ENCODE peak calls at places on chromosome 17, in nine cellular contexts. Z is A549, E is heart left ventricle, B is thyroid gland, K is breast epithelium, M is prostate gland, F is adrenal gland, Y is esophagus muscularis mucosa, T is HCT116. L is an unnamed sample.

GRCh38 chr17:65820306-65820705 is 258.9 kb upstream of the AXIN2 start:
- DNase-seq in Z (no peak), E (no peak), B (no peak), K (no peak), M (no peak), F (no peak), Y (no peak), T (no peak), L (no peak)

GRCh38 chr17:64974750-64975317 is 55.6 kb upstream of the LRRC37A3 start:
- DNase-seq in Z (no peak), E (no peak), B (no peak), K (no peak), M (no peak), F (no peak), Y (no peak), T (no peak), L (peak)

GRCh38 chr17:19986941-19987714 is 9.5 kb upstream of the AKAP10 start:
- DNase-seq in Z (no peak), E (no peak), B (no peak), K (no peak), M (no peak), F (no peak), Y (no peak), T (no peak), L (no peak)

GRCh38 chr17:15290186-15290536 is 25.0 kb upstream of the PMP22 start:
- DNase-seq in Z (no peak), E (no peak), B (no peak), K (no peak), M (no peak), F (no peak), Y (no peak), T (no peak), L (no peak)

GRCh38 chr17:27239046-27239445 is 54.9 kb upstream of the WSB1 start:
- DNase-seq in Z (no peak), E (peak), B (no peak), K (no peak), M (no peak), F (peak), Y (no peak), T (no peak), L (no peak)

GRCh38 chr17:81708739-81709185 is 3.3 kb upstream of the SLC25A10 start:
- DNase-seq in Z (no peak), E (no peak), B (no peak), K (no peak), M (no peak), F (no peak), Y (no peak), T (no peak), L (no peak)

GRCh38 chr17:81406117-81406953 is 11.1 kb downstream of the BAHCC1 start:
- DNase-seq in Z (no peak), E (no peak), B (no peak), K (no peak), M (no peak), F (no peak), Y (no peak), T (no peak), L (no peak)

GRCh38 chr17:7685533-7686220 is 1.6 kb downstream of the TP53 start:
- DNase-seq in Z (peak), E (peak), B (peak), K (peak), M (peak), F (peak), Y (peak), T (peak), L (peak)

GRCh38 chr17:73823684-73824083 is 179.4 kb upstream of the SDK2 start:
- DNase-seq in Z (no peak), E (no peak), B (no peak), K (no peak), M (no peak), F (no peak), Y (no peak), T (no peak), L (no peak)

DNA sequence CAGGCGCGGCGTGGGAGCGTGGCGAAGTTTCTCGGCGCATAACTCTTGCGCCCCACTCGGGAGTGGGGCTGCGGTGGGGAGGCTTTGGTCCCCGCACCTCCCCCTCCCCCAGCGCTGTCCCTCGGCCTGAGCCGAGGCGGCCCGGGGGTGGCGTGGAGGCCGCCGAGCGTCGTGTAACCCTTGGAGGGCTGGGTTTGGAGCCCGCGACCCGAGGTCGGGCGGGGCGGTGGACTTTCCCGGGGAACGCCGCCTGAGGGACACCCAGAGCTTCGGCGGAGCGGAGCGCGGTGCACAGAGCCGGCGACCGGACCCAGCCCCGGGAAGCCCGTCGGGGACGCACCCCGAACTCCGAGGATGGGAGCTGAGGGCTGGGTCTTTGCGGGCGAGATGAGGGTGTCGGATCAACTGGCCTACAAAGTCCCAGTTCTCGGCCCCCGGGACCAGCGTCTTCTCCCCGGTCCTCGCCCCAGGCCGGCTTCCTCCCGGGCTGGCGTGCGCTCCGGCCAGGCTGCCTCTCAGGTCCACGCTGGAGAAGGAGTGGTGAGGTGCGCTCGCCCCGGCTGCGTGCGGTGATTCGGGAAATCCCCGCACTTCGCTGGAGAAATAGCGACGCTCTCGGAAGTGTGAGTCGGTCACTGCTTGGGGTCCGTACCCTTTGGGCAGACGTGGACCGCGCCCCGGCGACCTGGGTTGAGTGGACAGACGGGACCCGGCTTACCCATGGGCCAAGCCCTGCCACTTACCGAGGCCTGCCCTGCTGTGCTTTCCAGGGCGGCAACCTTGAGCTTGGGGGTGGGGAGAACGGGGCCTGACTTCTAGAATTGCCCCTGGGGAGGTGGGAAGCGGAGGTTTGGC is 168.4 kb downstream of the RAB11FIP4 start:
- DNase-seq in Z (no peak), E (no peak), B (peak), K (no peak), M (no peak), F (no peak), Y (no peak), T (no peak), L (no peak)
- TF ChIP-seq POLR2A in Z (no peak), E (no peak), B (no peak), K (no peak), M (no peak), F (no peak), Y (no peak), T (no peak), L (no peak)

DNA sequence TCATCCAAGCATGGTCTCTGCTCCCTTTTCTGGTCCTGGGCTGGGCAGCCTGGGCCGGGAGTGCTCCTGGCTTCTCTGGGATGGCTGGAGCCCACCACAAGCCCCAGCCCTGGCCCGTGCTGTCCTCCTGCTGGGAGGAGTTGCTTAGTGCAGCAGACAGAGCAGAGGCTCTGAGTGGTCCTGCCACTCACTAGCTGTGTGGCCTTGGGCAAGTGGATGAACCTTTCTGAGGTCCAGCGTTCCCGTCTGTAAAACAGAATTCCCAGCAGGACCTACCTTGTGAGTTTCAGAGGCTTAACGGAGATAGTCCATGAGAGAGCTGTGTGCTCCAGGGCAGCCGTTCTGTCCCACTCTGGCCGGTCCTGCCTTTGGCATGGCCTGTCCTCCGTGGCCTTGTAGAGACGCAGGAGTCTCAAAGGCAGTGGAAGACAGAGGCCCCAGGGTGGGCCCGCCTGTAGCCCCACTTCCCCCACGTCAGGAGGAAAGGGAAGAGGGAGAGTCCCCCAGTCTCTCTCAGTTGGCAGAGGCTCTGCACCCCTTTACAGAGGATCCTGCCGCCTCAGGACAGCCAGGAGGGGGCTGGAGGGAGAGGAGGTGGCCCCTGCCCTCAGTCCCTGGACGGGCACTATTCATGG is 7.8 kb downstream of the MYO15B start:
- DNase-seq in Z (no peak), E (no peak), B (no peak), K (no peak), M (no peak), F (no peak), Y (no peak), T (no peak), L (no peak)
- TF ChIP-seq POLR2A in Z (no peak), E (no peak), B (no peak), K (no peak), M (no peak), F (no peak), Y (no peak), T (no peak), L (no peak)

GRCh38 chr17:32297860-32298259 is 32.2 kb downstream of the RHBDL3 start:
- DNase-seq in Z (no peak), E (no peak), B (no peak), K (no peak), M (no peak), F (no peak), Y (no peak), T (no peak), L (no peak)
- TF ChIP-seq POLR2A in Z (no peak), E (no peak), B (no peak), K (no peak), M (no peak), F (no peak), Y (no peak), T (no peak), L (no peak)

GRCh38 chr17:50111687-50112655 is 16.8 kb downstream of the PDK2 start:
- DNase-seq in Z (no peak), E (peak), B (peak), K (peak), M (no peak), F (peak), Y (no peak), T (no peak), L (no peak)
- TF ChIP-seq POLR2A in Z (no peak), E (no peak), B (no peak), K (no peak), M (no peak), F (peak), Y (no peak), T (no peak), L (no peak)

GRCh38 chr17:45374501-45374900 is 57.7 kb upstream of the MAP3K14 start:
- DNase-seq in Z (no peak), E (no peak), B (no peak), K (no peak), M (no peak), F (no peak), Y (no peak), T (no peak), L (no peak)

GRCh38 chr17:45368661-45369060 is 51.8 kb upstream of the MAP3K14 start:
- DNase-seq in Z (no peak), E (no peak), B (no peak), K (no peak), M (no peak), F (no peak), Y (no peak), T (no peak), L (no peak)

GRCh38 chr17:45370949-45371413 is 54.2 kb upstream of the MAP3K14 start:
- DNase-seq in Z (peak), E (no peak), B (no peak), K (no peak), M (no peak), F (no peak), Y (peak), T (peak), L (peak)

GRCh38 chr17:45372325-45372869 is 55.6 kb upstream of the MAP3K14 start:
- DNase-seq in Z (peak), E (no peak), B (no peak), K (no peak), M (no peak), F (no peak), Y (peak), T (no peak), L (peak)

DNA sequence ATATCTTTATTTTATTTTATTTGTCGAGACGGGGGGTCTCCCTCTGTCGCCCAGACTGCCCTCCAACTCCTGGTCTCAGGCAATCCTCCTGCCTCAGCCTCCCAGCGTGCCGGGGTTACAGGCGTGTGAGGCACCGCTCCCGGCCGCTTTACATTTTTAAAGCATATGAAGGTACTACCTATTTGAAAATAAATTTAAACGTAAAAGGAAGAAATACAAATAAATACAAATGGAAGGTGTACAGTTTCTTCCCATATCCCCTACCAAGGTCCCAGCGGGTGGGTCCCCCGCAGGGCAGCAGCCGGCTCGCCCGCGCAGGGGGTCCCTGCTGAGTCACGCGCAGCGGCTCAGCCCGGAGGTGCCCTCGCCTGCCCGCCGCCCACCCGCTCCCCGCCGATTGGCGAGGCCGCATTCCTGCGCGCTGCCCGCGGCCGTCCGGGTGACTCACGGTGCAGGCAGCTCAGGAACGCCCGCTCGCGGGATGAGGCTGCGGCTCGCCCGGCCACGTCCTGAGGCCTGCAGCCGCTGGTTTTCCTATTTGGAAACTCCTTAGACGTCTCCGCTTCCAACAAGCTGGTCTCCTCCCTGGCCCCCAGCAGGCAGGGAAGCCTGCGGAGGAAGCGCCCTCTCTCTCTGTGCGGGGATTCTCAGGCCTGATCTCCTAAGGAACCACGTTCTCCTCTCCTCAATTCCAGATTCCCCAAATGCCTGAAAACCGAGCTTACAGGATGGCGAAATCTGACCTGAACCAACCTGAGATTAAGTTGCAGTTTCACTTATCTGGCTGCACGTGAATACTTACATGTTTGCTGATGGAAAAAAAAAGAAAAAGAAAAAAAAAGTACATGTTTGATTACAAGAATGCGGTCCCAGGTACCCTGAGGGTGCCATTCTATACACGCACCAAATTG is 54.8 kb upstream of the MAP3K14 start:
- DNase-seq in Z (peak), E (peak), B (peak), K (peak), M (peak), F (peak), Y (peak), T (peak), L (peak)
- TF ChIP-seq POLR2A in Z (no peak), E (no peak), B (no peak), K (peak), M (peak), F (peak), Y (no peak), T (no peak), L (no peak)

GRCh38 chr17:83079340-83079747 is at the start of gene METRNL:
- DNase-seq in Z (peak), E (peak), B (peak), K (peak), M (peak), F (peak), Y (no peak), T (no peak), L (peak)
- TF ChIP-seq POLR2A in Z (peak), E (no peak), B (peak), K (no peak), M (peak), F (peak), Y (no peak), T (peak), L (no peak)

GRCh38 chr17:47839071-47839470 is 2.0 kb downstream of the SCRN2 start:
- DNase-seq in Z (no peak), E (no peak), B (no peak), K (no peak), M (no peak), F (no peak), Y (no peak), T (no peak), L (no peak)

GRCh38 chr17:47838636-47839035 is 2.4 kb downstream of the SCRN2 start:
- DNase-seq in Z (no peak), E (no peak), B (no peak), K (no peak), M (no peak), F (no peak), Y (no peak), T (no peak), L (no peak)

GRCh38 chr17:47839899-47840741 is 953 bp downstream of the SCRN2 start:
- DNase-seq in Z (no peak), E (peak), B (peak), K (no peak), M (peak), F (no peak), Y (no peak), T (no peak), L (no peak)

GRCh38 chr17:47841488-47842308 is 625 bp upstream of the SCRN2 start:
- DNase-seq in Z (no peak), E (no peak), B (no peak), K (no peak), M (no peak), F (no peak), Y (no peak), T (no peak), L (no peak)

DNA sequence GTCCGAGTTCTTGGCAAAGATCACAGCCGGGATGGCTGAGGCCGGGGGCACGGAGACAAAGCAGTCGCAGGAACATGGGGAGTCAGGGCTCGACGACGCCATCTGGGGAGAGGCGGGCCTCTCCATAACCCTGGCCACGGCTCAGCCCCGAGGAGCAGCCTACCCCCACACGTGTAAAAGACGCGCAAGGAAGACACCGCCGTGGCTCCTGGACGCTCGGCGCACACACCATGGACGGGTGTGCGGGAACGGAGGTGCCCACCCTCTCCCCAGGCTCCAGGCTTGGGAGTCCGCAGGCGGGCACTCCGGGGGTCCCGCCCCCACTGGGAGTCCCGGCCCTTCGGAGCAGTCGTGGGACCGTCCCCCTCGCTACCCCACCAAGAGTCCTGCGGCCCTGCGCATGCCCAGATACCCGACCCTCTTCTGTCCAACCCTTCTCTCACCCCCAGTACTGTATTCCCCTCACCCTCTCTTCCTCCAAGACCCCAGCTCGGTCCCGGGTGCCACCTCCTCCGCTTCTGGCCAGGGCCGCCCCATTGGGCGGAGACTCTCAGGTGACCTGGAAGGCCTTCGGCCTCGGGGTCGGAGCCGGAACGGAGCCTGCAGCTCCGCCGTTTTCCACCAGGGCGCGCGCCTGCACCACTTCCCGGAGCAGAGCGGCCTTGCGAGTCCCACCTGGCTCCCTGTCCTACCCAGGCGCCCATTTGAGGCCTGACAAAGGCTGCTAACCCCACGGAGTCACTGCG is at the start of gene SCRN2:
- DNase-seq in Z (peak), E (peak), B (peak), K (peak), M (peak), F (peak), Y (peak), T (peak), L (peak)
- TF ChIP-seq POLR2A in Z (peak), E (no peak), B (no peak), K (no peak), M (no peak), F (no peak), Y (no peak), T (no peak), L (no peak)

GRCh38 chr17:1714980-1715802 is 5.0 kb upstream of the TLCD2 start:
- DNase-seq in Z (peak), E (peak), B (peak), K (peak), M (peak), F (peak), Y (peak), T (peak), L (peak)
- TF ChIP-seq POLR2A in Z (no peak), E (peak), B (no peak), K (no peak), M (peak), F (peak), Y (peak), T (no peak), L (no peak)

DNA sequence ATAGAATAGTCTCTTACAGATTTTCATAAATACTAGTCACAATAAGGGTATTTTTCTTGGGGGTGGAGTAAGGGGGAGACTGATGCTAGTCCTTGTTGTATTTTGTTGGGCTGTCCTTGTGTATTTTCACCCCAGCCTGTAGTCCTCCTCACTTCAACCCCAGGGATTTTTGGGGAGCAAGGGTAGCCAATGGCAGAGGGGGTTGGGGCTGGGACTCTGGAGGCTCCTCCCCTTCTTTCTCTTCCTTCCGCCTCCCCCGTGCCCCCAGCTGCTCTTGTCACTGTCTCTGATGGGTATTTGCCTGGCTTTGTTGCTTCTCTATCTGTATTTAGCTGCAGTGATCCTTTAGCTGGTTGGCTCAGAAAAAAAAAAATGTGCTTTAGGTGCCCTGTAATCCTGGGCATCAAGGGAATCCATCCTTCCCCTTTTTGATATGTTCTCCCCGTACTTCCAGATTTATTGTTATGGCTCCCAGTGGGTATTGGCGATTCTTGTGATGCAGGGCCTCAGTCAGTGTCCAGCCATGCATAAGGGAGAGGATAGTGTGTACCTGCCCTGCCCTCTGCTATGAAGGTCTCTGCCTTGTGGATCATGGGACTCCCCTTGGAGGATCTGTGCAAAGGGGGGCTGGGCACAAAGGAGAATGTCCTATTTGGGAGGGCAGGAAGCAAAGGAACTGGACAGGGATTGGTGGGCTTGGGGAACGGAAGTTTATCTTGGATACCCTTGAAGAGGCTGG is 16.5 kb downstream of the SNF8 start:
- DNase-seq in Z (no peak), E (no peak), B (no peak), K (no peak), M (no peak), F (no peak), Y (no peak), T (no peak), L (no peak)
- TF ChIP-seq POLR2A in Z (no peak), E (no peak), B (no peak), K (no peak), M (no peak), F (no peak), Y (no peak), T (no peak), L (no peak)

L was measured in lower leg skin.